ENCODE peak calls at places on chromosomes 16 and 17, in six cellular contexts. K is IMR-90, N is GM23338, J is nephron progenitor cell, I is tibial nerve, X is heart right ventricle. Q is an unnamed sample.

GRCh38 chr17:70327723-70328122 is 158.4 kb downstream of the KCNJ2 start:
- DNase-seq in K (no peak), N (no peak), J (no peak), I (no peak), X (no peak), Q (no peak)

GRCh38 chr17:40448639-40449261 is 5.5 kb downstream of the IGFBP4 start:
- DNase-seq in K (peak), N (no peak), J (no peak), I (no peak), X (no peak), Q (no peak)

GRCh38 chr17:44627513-44627912 is 28.8 kb upstream of the MEIOC start:
- DNase-seq in K (no peak), N (no peak), J (no peak), I (no peak), X (no peak), Q (no peak)

GRCh38 chr16:165539-166374 is at the start of gene HBM:
- DNase-seq in K (no peak), N (peak), J (no peak), I (no peak), X (no peak), Q (no peak)

GRCh38 chr16:88008835-88009234 is 57.6 kb downstream of the BANP start:
- DNase-seq in K (no peak), N (no peak), J (no peak), I (no peak), X (no peak), Q (no peak)

GRCh38 chr17:28711723-28712036 is at the start of gene PROCA1:
- DNase-seq in K (no peak), N (peak), J (no peak), I (no peak), X (no peak), Q (no peak)

GRCh38 chr16:16062023-16062932 is 112.9 kb downstream of the ABCC1 start:
- DNase-seq in K (no peak), N (peak), J (no peak), I (no peak), X (no peak), Q (no peak)

GRCh38 chr17:38704645-38705522 is at the start of gene MLLT6:
- DNase-seq in K (peak), N (peak), J (peak), I (peak), X (peak), Q (no peak)

GRCh38 chr16:27511657-27512056 is 38.1 kb downstream of the GTF3C1 start:
- DNase-seq in K (no peak), N (no peak), J (peak), I (no peak), X (peak), Q (peak)

GRCh38 chr16:57045694-57046381 is 46.5 kb upstream of the CPNE2 start:
- DNase-seq in K (peak), N (peak), J (peak), I (peak), X (peak), Q (peak)

GRCh38 chr17:20095366-20096080 is 86.4 kb downstream of the SPECC1 start:
- DNase-seq in K (peak), N (peak), J (peak), I (peak), X (peak), Q (no peak)

GRCh38 chr17:28370035-28370743 is at the start of gene VTN:
- DNase-seq in K (peak), N (peak), J (peak), I (no peak), X (peak), Q (peak)

GRCh38 chr17:70181376-70181775 is 12.0 kb downstream of the KCNJ2 start:
- DNase-seq in K (no peak), N (no peak), J (no peak), I (no peak), X (no peak), Q (no peak)

GRCh38 chr17:13038931-13039665 is 21.3 kb upstream of the ELAC2 start:
- DNase-seq in K (no peak), N (no peak), J (no peak), I (no peak), X (no peak), Q (no peak)

GRCh38 chr16:54817940-54818574 is 112.6 kb upstream of the IRX5 start:
- DNase-seq in K (no peak), N (peak), J (no peak), I (no peak), X (no peak), Q (no peak)

GRCh38 chr16:85376292-85377095 is 236.6 kb upstream of the GSE1 start:
- DNase-seq in K (no peak), N (no peak), J (no peak), I (no peak), X (peak), Q (no peak)

GRCh38 chr16:29996773-29997250 is 771 bp downstream of the INO80E start:
- DNase-seq in K (no peak), N (no peak), J (no peak), I (no peak), X (no peak), Q (no peak)

GRCh38 chr17:73929860-73930430 is 273.5 kb upstream of the RPL38 start:
- DNase-seq in K (no peak), N (peak), J (no peak), I (no peak), X (no peak), Q (no peak)

GRCh38 chr17:50169121-50169764 is 3.4 kb downstream of the SGCA start:
- DNase-seq in K (peak), N (peak), J (peak), I (no peak), X (peak), Q (no peak)

GRCh38 chr17:83189013-83189672 is 109.7 kb downstream of the METRNL start:
- DNase-seq in K (no peak), N (no peak), J (no peak), I (peak), X (no peak), Q (no peak)

GRCh38 chr16:71564377-71564967 is 12.4 kb downstream of the TAT start:
- DNase-seq in K (no peak), N (peak), J (peak), I (peak), X (peak), Q (no peak)

DNA sequence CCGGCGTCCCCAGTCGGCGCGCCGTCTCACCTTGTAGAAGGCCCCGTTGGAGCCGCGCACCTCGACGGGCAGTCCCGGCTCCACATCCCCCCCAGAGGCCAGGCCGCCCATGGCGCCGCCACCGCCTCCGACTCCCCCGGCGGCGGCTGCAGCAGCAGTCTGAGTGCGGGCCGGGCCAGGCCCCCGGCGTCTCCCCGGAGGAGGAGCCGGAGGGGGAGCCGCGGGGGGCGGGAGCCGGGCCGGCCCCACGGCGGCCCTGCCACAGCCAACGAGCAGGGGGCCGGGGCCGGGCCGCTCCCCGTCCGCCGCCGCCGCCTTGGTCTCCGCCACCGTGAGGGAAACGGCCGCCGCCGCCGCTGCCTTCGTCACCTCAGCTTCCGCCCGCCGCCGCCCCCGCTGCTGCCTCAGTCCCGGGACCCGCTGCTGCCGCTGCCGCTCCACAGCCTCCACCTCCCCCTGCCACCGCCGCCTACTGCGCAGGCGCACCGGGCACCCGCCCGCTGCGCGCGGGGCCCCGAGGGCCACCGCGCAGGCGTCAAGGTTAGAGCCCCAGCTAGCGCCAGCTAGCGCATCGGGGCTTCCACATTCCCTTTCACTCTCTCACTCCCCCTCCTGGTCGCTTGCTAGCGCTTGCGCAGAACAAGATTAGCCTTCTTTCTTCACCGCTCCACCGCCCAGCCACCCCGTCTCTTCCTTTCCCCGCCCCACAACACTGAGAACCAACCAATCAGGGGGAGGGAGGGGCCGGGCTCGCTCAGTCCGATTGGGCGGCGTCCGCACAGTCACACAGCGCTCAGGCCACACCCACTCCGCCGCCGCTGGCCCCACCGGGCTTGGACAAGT is at the start of gene FXR2:
- DNase-seq in K (peak), N (peak), J (peak), I (peak), X (peak), Q (peak)
- TF ChIP-seq CTCF in K (peak), N (peak), J (peak), I (peak), X (peak), Q (peak)

GRCh38 chr17:9408381-9408780 is 167.2 kb downstream of the STX8 start:
- DNase-seq in K (peak), N (no peak), J (no peak), I (no peak), X (no peak), Q (no peak)

GRCh38 chr17:9406046-9406631 is 169.5 kb downstream of the STX8 start:
- DNase-seq in K (peak), N (no peak), J (no peak), I (no peak), X (no peak), Q (no peak)

GRCh38 chr17:9403207-9403606 is 172.4 kb downstream of the STX8 start:
- DNase-seq in K (no peak), N (no peak), J (no peak), I (no peak), X (no peak), Q (no peak)

GRCh38 chr17:9401434-9401833 is 174.2 kb downstream of the STX8 start:
- DNase-seq in K (peak), N (peak), J (no peak), I (no peak), X (no peak), Q (peak)

GRCh38 chr17:9402590-9403199 is 172.9 kb downstream of the STX8 start:
- DNase-seq in K (peak), N (peak), J (peak), I (no peak), X (no peak), Q (no peak)
- TF ChIP-seq CTCF in K (peak), N (peak), J (peak), I (peak), X (peak), Q (peak)

GRCh38 chr16:2429771-2430663 is 770 bp downstream of the CCNF start:
- DNase-seq in K (peak), N (peak), J (peak), I (no peak), X (no peak), Q (no peak)
- TF ChIP-seq CTCF in K (no peak), N (no peak), J (no peak), I (no peak), X (no peak), Q (no peak)

GRCh38 chr17:80473701-80474100 is 2.7 kb downstream of the NPTX1 start:
- DNase-seq in K (no peak), N (no peak), J (no peak), I (no peak), X (no peak), Q (no peak)

GRCh38 chr17:80472996-80473395 is 3.4 kb downstream of the NPTX1 start:
- DNase-seq in K (no peak), N (no peak), J (no peak), I (no peak), X (no peak), Q (no peak)

GRCh38 chr17:80474933-80475915 is 1.2 kb downstream of the NPTX1 start:
- DNase-seq in K (no peak), N (no peak), J (peak), I (no peak), X (no peak), Q (no peak)

GRCh38 chr17:80475949-80476876 is at the start of gene NPTX1:
- DNase-seq in K (no peak), N (peak), J (peak), I (no peak), X (no peak), Q (no peak)

GRCh38 chr17:80474231-80474932 is 2.0 kb downstream of the NPTX1 start:
- DNase-seq in K (peak), N (no peak), J (peak), I (no peak), X (no peak), Q (no peak)
- TF ChIP-seq CTCF in K (peak), N (peak), J (no peak), I (peak), X (no peak), Q (no peak)

GRCh38 chr16:84183911-84184310 is 2.9 kb downstream of the TAF1C start:
- DNase-seq in K (no peak), N (no peak), J (no peak), I (no peak), X (no peak), Q (no peak)
- TF ChIP-seq CTCF in K (no peak), N (no peak), J (no peak), I (no peak), X (peak), Q (peak)

GRCh38 chr17:18320301-18320700 is 5.2 kb downstream of the SMCR8 start:
- DNase-seq in K (no peak), N (no peak), J (no peak), I (no peak), X (no peak), Q (no peak)

GRCh38 chr17:18319604-18320256 is 4.6 kb downstream of the SMCR8 start:
- DNase-seq in K (peak), N (peak), J (peak), I (no peak), X (no peak), Q (peak)

GRCh38 chr17:18322522-18322921 is 7.4 kb downstream of the SMCR8 start:
- DNase-seq in K (no peak), N (no peak), J (no peak), I (no peak), X (no peak), Q (no peak)

GRCh38 chr17:18323007-18323406 is 7.9 kb downstream of the SMCR8 start:
- DNase-seq in K (peak), N (no peak), J (no peak), I (no peak), X (no peak), Q (no peak)

GRCh38 chr17:18321309-18321708 is 6.2 kb downstream of the SMCR8 start:
- DNase-seq in K (no peak), N (peak), J (no peak), I (no peak), X (no peak), Q (no peak)
- TF ChIP-seq CTCF in K (peak), N (peak), J (no peak), I (no peak), X (no peak), Q (peak)

GRCh38 chr17:59892251-59892848 is 393 bp downstream of the TUBD1 start:
- DNase-seq in K (no peak), N (peak), J (peak), I (no peak), X (no peak), Q (no peak)
- TF ChIP-seq CTCF in K (no peak), N (no peak), J (no peak), I (no peak), X (no peak), Q (no peak)

DNA sequence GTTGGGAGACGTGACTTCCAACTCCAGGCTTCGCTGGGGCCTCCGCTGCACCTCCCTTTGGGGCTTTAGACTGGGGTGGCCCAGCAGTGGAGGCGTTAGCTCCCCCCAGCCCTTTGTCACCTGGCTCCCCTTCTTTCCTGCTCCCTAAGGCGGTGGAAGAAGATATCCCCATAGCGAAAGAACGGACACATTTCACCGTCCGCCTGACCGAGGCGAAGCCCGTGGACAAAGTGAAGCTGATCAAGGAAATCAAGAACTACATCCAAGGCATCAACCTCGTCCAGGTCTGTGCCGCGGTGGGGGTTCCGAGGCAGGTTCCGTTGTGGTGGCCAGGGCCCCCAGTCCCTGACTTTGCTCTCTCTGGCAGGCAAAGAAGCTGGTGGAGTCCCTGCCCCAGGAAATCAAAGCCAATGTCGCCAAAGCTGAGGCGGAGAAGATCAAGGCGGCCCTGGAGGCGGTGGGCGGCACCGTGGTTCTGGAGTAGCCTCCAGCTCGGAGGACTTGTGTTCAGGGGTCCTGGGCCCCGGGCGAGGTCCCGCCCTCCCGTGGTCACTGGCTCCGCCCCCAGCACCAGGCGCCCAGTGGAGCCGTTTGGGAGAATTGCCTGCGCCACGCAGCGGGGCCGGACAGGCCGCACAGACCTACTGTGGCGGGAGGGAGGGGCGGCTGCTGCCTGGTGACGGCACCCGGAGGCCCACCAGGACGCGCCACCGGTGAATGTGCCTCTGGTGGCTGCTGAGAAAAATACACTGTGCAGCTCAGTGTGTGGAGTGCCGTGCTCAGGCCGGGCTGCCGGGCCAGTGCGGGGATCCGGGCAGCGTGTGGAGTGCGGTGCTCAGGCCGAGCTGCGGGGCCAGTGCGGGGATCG is 3.8 kb downstream of the MRPL12 start:
- DNase-seq in K (no peak), N (no peak), J (no peak), I (no peak), X (no peak), Q (no peak)
- TF ChIP-seq CTCF in K (no peak), N (no peak), J (no peak), I (no peak), X (no peak), Q (no peak)